ENCODE peak calls at places on chromosomes 16 and 17, in ten cellular contexts. Y is colonic mucosa, R is lower lobe of right lung, W is coronary artery, A is thoracic aorta, K is body of pancreas, G is RWPE1, F is heart right ventricle, B is fibroblast of lung, S is dorsolateral prefrontal cortex. E is an unnamed sample.

GRCh38 chr16:31105677-31106213 is 2.4 kb upstream of the BCKDK start:
- DNase-seq in W (no peak), A (peak; percentile 53), F (peak; percentile 92), B (peak; percentile 32), K (peak; percentile 92), G (no peak), Y (peak; percentile 91), S (peak; percentile 88), R (peak; percentile 92), E (peak; percentile 55)

GRCh38 chr17:4594406-4595349 is 10.3 kb downstream of the SMTNL2 start:
- DNase-seq in G (no peak), Y (peak; percentile 39), B (no peak), K (peak; percentile 35), R (peak; percentile 74), F (no peak), S (no peak), A (no peak), W (no peak), E (no peak)

GRCh38 chr16:29899516-29900101 is at the start of gene SEZ6L2:
- DNase-seq in W (no peak), R (peak; percentile 79), K (peak; percentile 89), S (peak; percentile 82), G (peak; percentile 97), Y (peak; percentile 89), B (peak; percentile 93), F (peak; percentile 81), A (no peak), E (peak; percentile 92)

GRCh38 chr17:16478693-16479092 is 13.3 kb downstream of the LRRC75A start:
- DNase-seq in W (no peak), S (no peak), Y (no peak), K (no peak), R (no peak), B (no peak), G (no peak), A (no peak), F (no peak), E (no peak)

GRCh38 chr16:3408561-3409197 is 7.7 kb downstream of the ZNF174 start:
- DNase-seq in G (no peak), S (no peak), F (no peak), Y (no peak), K (no peak), R (no peak), W (no peak), B (no peak), A (no peak), E (no peak)

GRCh38 chr17:67082110-67082509 is 37.8 kb downstream of the CACNG1 start:
- DNase-seq in A (no peak), K (no peak), F (no peak), G (no peak), S (no peak), B (no peak), R (no peak), W (no peak), Y (no peak), E (no peak)

GRCh38 chr16:31862761-31863160 is 10.8 kb upstream of the ZNF267 start:
- DNase-seq in G (no peak), B (no peak), Y (no peak), K (no peak), F (no peak), S (no peak), R (no peak), A (no peak), W (no peak), E (no peak)

GRCh38 chr16:75079346-75079926 is 37.1 kb downstream of the LDHD start:
- DNase-seq in K (no peak), B (no peak), A (no peak), Y (no peak), W (no peak), F (no peak), G (no peak), R (no peak), S (no peak), E (no peak)

GRCh38 chr16:84885024-84885910 is 65.5 kb downstream of the CRISPLD2 start:
- DNase-seq in B (peak; percentile 77), F (no peak), R (no peak), A (no peak), S (peak; percentile 51), K (no peak), G (no peak), W (no peak), Y (no peak), E (no peak)

GRCh38 chr17:8300629-8301242 is 5.5 kb upstream of the SLC25A35 start:
- DNase-seq in R (peak; percentile 72), Y (peak; percentile 47), G (peak; percentile 84), A (no peak), S (peak; percentile 73), K (peak; percentile 67), B (peak; percentile 58), W (no peak), F (peak; percentile 45), E (no peak)

DNA sequence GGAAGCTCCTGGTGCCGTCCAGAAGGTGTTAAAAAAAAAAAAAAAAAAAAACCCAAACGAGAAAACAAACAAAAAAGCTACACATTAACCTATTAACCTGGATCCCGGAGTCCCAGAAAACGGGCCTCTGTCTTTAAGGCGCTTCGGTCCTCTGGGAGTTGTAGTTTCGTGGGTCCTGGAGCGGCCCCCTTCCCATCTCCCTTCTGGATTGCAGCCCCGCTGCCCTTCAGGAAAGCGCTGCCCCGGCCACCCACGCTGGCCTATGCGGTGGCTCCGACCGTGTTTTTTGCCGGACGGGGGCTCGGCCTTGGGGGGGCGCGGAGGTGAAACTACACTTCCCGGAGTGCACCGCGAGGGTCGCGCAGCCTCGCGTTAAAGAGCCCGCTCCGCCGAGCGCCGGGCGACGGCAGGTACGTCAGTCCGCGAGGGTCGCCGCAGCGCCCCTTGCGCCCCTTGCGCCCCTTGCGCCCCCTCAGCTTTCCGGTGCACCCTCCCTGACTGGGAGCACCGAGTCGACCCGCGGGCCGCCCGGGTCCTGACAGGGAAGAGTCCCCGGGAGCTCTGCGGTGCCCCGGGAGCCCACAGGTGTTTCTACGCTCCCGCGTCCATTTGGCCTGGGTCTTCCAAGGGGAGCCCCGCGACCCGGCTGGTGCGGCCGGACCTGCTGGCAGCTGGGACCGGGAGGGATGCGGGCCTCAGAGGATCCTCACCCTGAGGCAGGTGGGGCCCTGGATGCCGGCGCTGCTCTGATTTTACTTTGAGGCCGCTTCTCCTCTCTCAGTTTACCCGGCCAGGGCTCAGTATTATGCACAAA is at the start of gene FCSK:
- DNase-seq in K (peak; percentile 78), F (peak; percentile 73), W (no peak), S (peak; percentile 81), Y (peak; percentile 67), R (peak; percentile 81), B (peak; percentile 62), G (peak; percentile 78), A (no peak), E (no peak)
- TF ChIP-seq CTCF in K (peak; percentile 4), F (no peak), W (no peak), S (no peak), Y (no peak), R (no peak), B (no peak), G (no peak), A (no peak), E (peak; percentile 7)

DNA sequence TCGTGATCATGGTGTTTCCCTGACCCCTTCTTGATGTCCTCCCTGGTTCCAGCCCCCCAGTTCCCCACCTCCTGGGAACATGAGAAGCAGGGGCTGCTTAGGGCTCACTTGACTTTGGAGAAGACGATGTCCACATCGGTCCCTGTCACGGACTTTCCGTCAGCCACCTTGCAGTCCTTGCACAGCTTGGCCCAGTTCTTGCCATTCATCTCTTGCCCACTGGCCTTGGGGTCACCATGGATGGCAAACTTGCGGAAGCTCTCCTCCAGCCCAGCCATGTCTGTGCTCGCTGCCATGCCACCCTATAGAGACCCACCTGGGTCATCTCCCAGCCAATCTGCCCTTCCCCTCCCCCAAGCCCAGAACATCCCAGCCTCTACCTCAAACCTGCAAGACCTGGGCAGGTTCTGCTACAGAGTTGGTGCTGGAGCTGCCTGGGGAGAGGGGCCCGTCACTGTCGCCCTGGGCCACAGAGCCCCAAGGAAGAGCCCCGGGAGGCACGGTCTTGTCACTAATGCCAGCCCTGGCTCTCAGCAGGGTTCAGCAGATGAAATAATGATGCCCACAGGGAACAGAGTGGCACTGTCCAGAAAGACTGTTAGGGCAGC is 2.4 kb downstream of the TPPP3 start:
- DNase-seq in Y (no peak), G (no peak), A (no peak), F (no peak), S (no peak), W (no peak), K (no peak), R (no peak), B (no peak), E (no peak)
- H3K27ac ChIP-seq in Y (no peak overlapping the region), G (peak overlapping the region; percentile 34), A (no peak overlapping the region), F (no peak overlapping the region), S (peak overlapping the region; percentile 96), W (no peak overlapping the region), K (no peak overlapping the region), R (peak overlapping the region; percentile 18), B (no peak overlapping the region), E (no peak overlapping the region)

GRCh38 chr16:87845807-87846619 is 23.3 kb downstream of the SLC7A5 start:
- DNase-seq in S (no peak), B (no peak), W (no peak), F (no peak), A (no peak), G (no peak), R (no peak), K (no peak), Y (no peak), E (no peak)

GRCh38 chr16:87845213-87845612 is 24.1 kb downstream of the SLC7A5 start:
- DNase-seq in Y (no peak), W (no peak), K (no peak), G (no peak), F (no peak), A (no peak), S (no peak), R (no peak), B (no peak), E (no peak)

GRCh38 chr16:87844809-87845208 is 24.5 kb downstream of the SLC7A5 start:
- DNase-seq in A (no peak), Y (no peak), F (no peak), B (no peak), R (no peak), W (no peak), G (no peak), K (no peak), S (no peak), E (no peak)

GRCh38 chr16:87843678-87844373 is 25.5 kb downstream of the SLC7A5 start:
- DNase-seq in B (no peak), K (no peak), Y (no peak), G (no peak), F (no peak), A (no peak), R (no peak), W (no peak), S (no peak), E (no peak)

GRCh38 chr16:87844374-87844733 is 25.0 kb downstream of the SLC7A5 start:
- DNase-seq in B (peak; percentile 49), A (no peak), S (no peak), K (no peak), W (no peak), G (no peak), F (peak; percentile 65), R (no peak), Y (no peak), E (no peak)
- TF ChIP-seq CTCF in B (no peak), A (no peak), S (no peak), K (no peak), W (no peak), G (no peak), F (no peak), R (no peak), Y (no peak), E (no peak)

DNA sequence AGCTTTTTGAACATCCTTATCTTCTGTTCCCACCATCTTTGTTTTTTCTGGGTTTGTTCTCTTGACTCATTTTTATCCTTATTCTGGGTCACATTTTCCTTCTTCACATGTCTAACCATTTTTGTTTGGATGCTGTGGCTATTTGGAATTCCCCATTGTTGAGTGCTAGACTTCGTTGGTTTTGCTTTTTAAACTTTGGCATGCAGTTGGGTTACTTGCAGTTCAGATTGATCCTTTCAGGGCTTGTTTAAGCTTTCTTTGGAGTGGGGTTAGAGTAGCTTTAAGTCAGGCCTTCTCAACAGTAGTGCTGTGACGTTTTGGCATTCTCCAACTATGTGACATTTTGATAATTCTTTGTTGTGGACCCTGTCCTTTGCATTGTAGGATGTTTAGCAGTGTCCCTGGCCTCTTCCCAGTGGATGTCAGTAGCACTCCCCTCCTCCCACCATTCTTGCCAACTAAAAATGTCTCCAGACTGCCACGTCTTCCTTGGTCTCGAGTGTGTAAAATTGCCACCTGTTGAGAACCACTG is 21.1 kb downstream of the PRMT7 start:
- DNase-seq in B (peak; percentile 75), Y (no peak), G (no peak), A (no peak), S (no peak), K (no peak), R (no peak), F (no peak), W (no peak), E (no peak)
- H3K27ac ChIP-seq in B (peak overlapping the region; percentile 50), Y (peak overlapping the region; percentile 29), G (no peak overlapping the region), A (peak overlapping the region; percentile 38), S (peak overlapping the region; percentile 47), K (no peak overlapping the region), R (peak overlapping the region; percentile 69), F (peak overlapping the region; percentile 45), W (peak overlapping the region; percentile 77), E (no peak overlapping the region)